ENCODE peak calls at places on chromosome 1, in five cellular contexts. H is AG10803, N is NCI-H1105, U is left cardiac atrium, B is lower leg skin. E is an unnamed sample.

GRCh38 chr1:41739061-41739955 is 179.4 kb downstream of the HIVEP3 start:
- DNase-seq in H (peak), N (no peak), U (peak), B (peak), E (peak)

GRCh38 chr1:55155522-55155921 is 59.6 kb downstream of the USP24 start:
- DNase-seq in H (no peak), N (peak), U (peak), B (no peak), E (peak)

GRCh38 chr1:160538985-160539651 is 16.1 kb upstream of the SLAMF6 start:
- DNase-seq in H (no peak), N (no peak), U (no peak), B (no peak), E (no peak)

GRCh38 chr1:201468501-201468843 is 516 bp downstream of the PHLDA3 start:
- DNase-seq in H (peak), N (peak), U (peak), B (no peak), E (no peak)

GRCh38 chr1:157137051-157137772 is 983 bp downstream of the ETV3 start:
- DNase-seq in H (peak), N (no peak), U (no peak), B (no peak), E (no peak)

GRCh38 chr1:164524810-164525209 is 34.2 kb upstream of the PBX1 start:
- DNase-seq in H (peak), N (no peak), U (no peak), B (no peak), E (no peak)

GRCh38 chr1:57138432-57139078 is 172.7 kb upstream of the C8B start:
- DNase-seq in H (no peak), N (no peak), U (no peak), B (no peak), E (no peak)

GRCh38 chr1:145845514-145846161 is at the start of gene NUDT17:
- DNase-seq in H (peak), N (peak), U (peak), B (peak), E (peak)

E was measured in gastrocnemius medialis.